ENCODE peak calls at places on chromosomes 7 and 10, in eight cellular contexts. F is prostate gland; W is suprapubic skin; U is mammary epithelial cell; Y is GM23338; V is ovary; D is tibial artery; Z is effector memory CD4-positive, alpha-beta T cell. A is an unnamed sample. For H3K27me3, the result is how much of the 10 kb centered on the place peaks cover.

GRCh38 chr7:25383402-25383801 is 155.1 kb upstream of the NPVF start:
- DNase-seq in Y (no peak), F (no peak), W (no peak), Z (no peak), D (no peak), U (no peak), V (no peak), A (no peak)

GRCh38 chr7:112205348-112206237 is 606 bp downstream of the DOCK4 start:
- DNase-seq in U (peak), Y (peak), Z (peak), W (peak), V (peak), D (peak), F (peak), A (peak)

GRCh38 chr7:11212080-11212711 is 238.5 kb downstream of the PHF14 start:
- DNase-seq in W (no peak), Y (peak), F (peak), Z (no peak), D (no peak), V (peak), U (peak), A (no peak)

GRCh38 chr7:37342665-37343471 is 105.8 kb downstream of the ELMO1 start:
- DNase-seq in D (no peak), F (no peak), V (no peak), Y (no peak), Z (peak), W (no peak), U (peak), A (no peak)

GRCh38 chr7:55241958-55242357 is 123.2 kb upstream of the LANCL2 start:
- DNase-seq in D (no peak), F (no peak), Z (no peak), U (no peak), V (no peak), Y (no peak), W (no peak), A (no peak)

GRCh38 chr10:1289591-1289990 is 233.4 kb downstream of the WDR37 start:
- DNase-seq in D (no peak), F (no peak), Y (no peak), V (no peak), W (no peak), Z (no peak), U (peak), A (no peak)

GRCh38 chr7:24756989-24757798 is at the start of gene GSDME:
- DNase-seq in U (peak), W (no peak), F (peak), D (peak), Y (peak), V (peak), Z (no peak), A (peak)

GRCh38 chr10:111018021-111018420 is 58.8 kb upstream of the ADRA2A start:
- DNase-seq in D (no peak), Z (no peak), V (no peak), U (no peak), F (no peak), Y (no peak), W (no peak), A (no peak)

GRCh38 chr7:78020131-78020873 is 221.7 kb downstream of the PHTF2 start:
- DNase-seq in D (peak), F (peak), Z (no peak), U (peak), V (peak), Y (peak), W (no peak), A (peak)

GRCh38 chr7:47347346-47347745 is 234.6 kb downstream of the TNS3 start:
- DNase-seq in Z (no peak), U (no peak), D (no peak), W (peak), Y (no peak), F (no peak), V (no peak), A (no peak)

GRCh38 chr7:55593172-55593514 is 20.8 kb upstream of the VOPP1 start:
- DNase-seq in D (no peak), W (no peak), V (no peak), U (no peak), Y (no peak), F (no peak), Z (no peak), A (no peak)

GRCh38 chr10:115849197-115849596 is 423.8 kb downstream of the GFRA1 start:
- DNase-seq in W (no peak), Y (no peak), Z (no peak), V (no peak), F (no peak), D (no peak), U (no peak), A (no peak)

GRCh38 chr7:2713978-2714377 is 26.0 kb downstream of the AMZ1 start:
- DNase-seq in U (no peak), F (no peak), W (no peak), V (no peak), Y (no peak), D (no peak), Z (no peak), A (no peak)

GRCh38 chr10:48194830-48195229 is 79.7 kb downstream of the FRMPD2 start:
- DNase-seq in Y (no peak), W (no peak), F (no peak), D (no peak), U (no peak), V (no peak), Z (no peak), A (no peak)

GRCh38 chr10:71697938-71698709 is 21.5 kb downstream of the C10orf105 start:
- DNase-seq in V (no peak), Y (no peak), F (no peak), D (no peak), Z (no peak), U (no peak), W (no peak), A (no peak)

GRCh38 chr10:71696635-71697326 is 22.8 kb downstream of the C10orf105 start:
- DNase-seq in U (no peak), Z (peak), Y (peak), V (peak), W (no peak), F (no peak), D (peak), A (no peak)

GRCh38 chr10:71700735-71701368 is 18.7 kb downstream of the C10orf105 start:
- DNase-seq in D (no peak), Y (no peak), Z (no peak), W (no peak), F (no peak), U (no peak), V (no peak), A (no peak)

GRCh38 chr10:71695502-71696476 is 23.8 kb downstream of the C10orf105 start:
- DNase-seq in U (no peak), Z (no peak), F (no peak), D (no peak), W (no peak), Y (no peak), V (no peak), A (no peak)

GRCh38 chr10:71698737-71699136 is 20.8 kb downstream of the C10orf105 start:
- DNase-seq in V (no peak), W (no peak), Y (no peak), F (no peak), U (no peak), D (no peak), Z (no peak), A (no peak)
- H3K27me3 ChIP-seq in V (under half), W (under half), Y (under half), F (under half), U (under half), D (under half), Z (under half), A (under half)

GRCh38 chr10:78381072-78381471 is 347.4 kb downstream of the RPS24 start:
- DNase-seq in V (no peak), D (no peak), W (no peak), Y (peak), Z (no peak), U (no peak), F (no peak), A (no peak)
- H3K27me3 ChIP-seq in V (under half), D (under half), W (under half), Y (under half), Z (under half), U (under half), F (under half), A (under half)

GRCh38 chr10:133529576-133529946 is 2.4 kb downstream of the CYP2E1 start:
- DNase-seq in W (no peak), U (no peak), D (no peak), Z (no peak), Y (peak), V (no peak), F (no peak), A (no peak)
- H3K27me3 ChIP-seq in W (under half), U (under half), D (under half), Z (under half), Y (half or more), V (under half), F (under half), A (under half)

GRCh38 chr10:94303929-94304328 is 58.8 kb downstream of the NOC3L start:
- DNase-seq in Y (no peak), Z (no peak), F (no peak), U (no peak), W (no peak), D (no peak), V (no peak), A (no peak)
- H3K27me3 ChIP-seq in Y (under half), Z (under half), F (under half), U (under half), W (under half), D (under half), V (under half), A (under half)

GRCh38 chr10:78618050-78618449 is 450.7 kb upstream of the ZMIZ1 start:
- DNase-seq in U (no peak), Z (no peak), D (no peak), F (no peak), W (no peak), V (no peak), Y (no peak), A (no peak)

GRCh38 chr10:78617633-78618032 is 451.1 kb upstream of the ZMIZ1 start:
- DNase-seq in W (no peak), Y (no peak), Z (no peak), F (no peak), U (no peak), D (no peak), V (no peak), A (no peak)

GRCh38 chr10:78613132-78613531 is 455.6 kb upstream of the ZMIZ1 start:
- DNase-seq in U (no peak), W (no peak), F (no peak), D (no peak), V (no peak), Z (no peak), Y (no peak), A (no peak)

GRCh38 chr10:78614744-78615143 is 454.0 kb upstream of the ZMIZ1 start:
- DNase-seq in U (no peak), Y (no peak), Z (no peak), W (no peak), D (no peak), V (no peak), F (no peak), A (no peak)

GRCh38 chr10:78614267-78614666 is 454.5 kb upstream of the ZMIZ1 start:
- DNase-seq in Y (no peak), W (no peak), D (no peak), U (no peak), V (no peak), F (no peak), Z (no peak), A (no peak)
- H3K27me3 ChIP-seq in Y (under half), W (under half), D (under half), U (under half), V (under half), F (under half), Z (under half), A (under half)

DNA sequence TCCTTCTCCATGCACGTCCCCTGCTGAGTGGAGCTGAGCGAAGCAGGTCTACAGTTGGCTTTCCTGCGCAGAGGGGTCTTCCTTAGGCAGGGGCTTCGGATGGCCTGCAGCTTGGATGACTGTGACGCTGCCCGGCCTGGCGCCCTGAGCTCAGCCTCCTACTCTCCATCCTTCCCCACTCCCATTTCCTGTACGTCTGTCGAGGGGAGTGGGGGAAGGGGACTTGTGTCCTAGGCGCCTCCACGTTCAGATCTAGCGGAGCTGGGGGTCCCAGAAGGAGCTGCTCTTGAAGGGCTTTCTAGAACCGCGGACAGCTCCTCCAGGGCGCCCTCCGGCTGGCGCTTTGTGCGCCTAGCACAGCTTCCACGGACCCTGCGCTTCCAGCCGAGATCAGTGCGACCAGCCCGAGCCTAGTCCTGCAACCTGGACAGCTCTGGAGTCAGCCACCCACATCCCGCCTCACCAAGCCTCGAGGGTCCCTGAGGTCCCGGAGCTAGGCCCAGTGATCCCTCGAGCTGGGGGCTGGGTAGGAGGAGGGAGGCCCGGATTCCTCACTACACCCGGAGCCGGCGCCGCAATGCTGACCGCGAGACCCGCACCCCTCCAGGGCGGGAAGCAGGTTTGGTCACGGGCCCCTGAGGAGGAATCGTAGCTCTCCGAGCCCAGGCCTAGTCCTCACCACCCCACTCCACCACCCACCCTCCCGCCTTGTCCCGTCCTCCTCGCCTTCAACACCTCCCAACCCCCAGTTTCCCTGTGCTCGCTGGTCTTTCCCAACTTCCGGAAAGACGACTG is 1.8 kb downstream of the GRID1 start:
- DNase-seq in Z (no peak), V (no peak), U (no peak), F (no peak), D (peak), W (peak), Y (peak), A (peak)
- H3K27me3 ChIP-seq in Z (under half), V (under half), U (under half), F (under half), D (under half), W (half or more), Y (half or more), A (under half)

GRCh38 chr10:43305881-43306280 is 39.0 kb upstream of the RASGEF1A start:
- DNase-seq in Z (no peak), Y (no peak), V (no peak), W (no peak), F (no peak), U (peak), D (no peak), A (no peak)
- H3K27me3 ChIP-seq in Z (under half), Y (under half), V (under half), W (under half), F (under half), U (under half), D (under half), A (under half)

GRCh38 chr10:127854769-127855583 is 37.8 kb downstream of the CLRN3 start:
- DNase-seq in D (no peak), V (no peak), W (no peak), Z (no peak), Y (no peak), U (no peak), F (no peak), A (no peak)
- H3K27me3 ChIP-seq in D (under half), V (under half), W (under half), Z (under half), Y (under half), U (under half), F (under half), A (under half)

DNA sequence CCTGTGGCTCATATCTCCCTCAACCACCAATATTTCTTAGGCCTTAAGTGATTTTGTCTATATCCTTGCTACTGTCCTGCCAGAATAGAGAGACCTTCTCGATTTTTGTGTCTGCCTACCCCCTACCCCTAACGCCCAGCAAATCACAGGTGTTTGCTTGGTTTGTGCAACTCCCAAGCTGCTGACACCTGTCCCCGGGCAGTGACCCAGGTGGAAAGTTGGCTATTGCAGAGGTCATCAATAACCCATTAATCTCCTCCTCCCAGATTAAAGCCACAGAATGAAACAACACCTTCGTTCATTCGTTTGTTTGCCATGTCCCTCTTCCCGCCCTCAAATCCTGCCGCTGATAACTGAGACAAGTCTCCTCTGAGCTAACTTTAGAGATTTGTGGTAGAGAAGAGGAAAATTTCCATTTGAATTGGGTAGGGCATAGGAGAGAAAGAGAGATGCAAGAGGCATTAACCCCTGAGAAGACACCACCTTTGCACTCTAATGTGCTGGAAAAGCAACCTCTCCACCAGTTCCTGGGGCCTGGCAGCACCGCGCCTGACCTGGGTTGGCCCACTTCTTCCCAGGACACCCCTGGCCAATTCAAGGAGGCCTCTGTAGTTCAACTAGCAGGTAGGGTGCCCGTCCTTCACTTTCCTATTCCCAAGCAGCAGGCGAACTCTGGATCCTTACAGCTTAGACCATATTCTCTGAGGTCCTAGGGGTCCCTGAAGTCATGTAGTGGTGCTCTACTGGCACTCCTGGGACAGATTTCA is 3.0 kb downstream of the NEUROG3 start:
- DNase-seq in Y (peak), U (no peak), V (no peak), D (no peak), F (no peak), Z (no peak), W (no peak), A (no peak)
- H3K27me3 ChIP-seq in Y (half or more), U (half or more), V (under half), D (half or more), F (under half), Z (half or more), W (half or more), A (half or more)

A was measured in dorsolateral prefrontal cortex.